ENCODE peak calls at places on chromosomes 4 and X, in ten cellular contexts. X is SK-N-SH; F is hepatocyte; E is GM03348; N is A549; U is T-helper 2 cell; J is central memory CD4-positive, alpha-beta T cell; T is MCF 10A; K is GM12865; Y is IMR-90. Z is an unnamed sample.

GRCh38 chr4:48015216-48015615 is 1.3 kb downstream of the CNGA1 start:
- DNase-seq in T (no peak), N (no peak), F (no peak), E (no peak), K (no peak), J (no peak), Y (no peak), U (no peak), X (no peak), Z (no peak)

GRCh38 chr4:182301736-182302135 is 58.5 kb downstream of the TENM3 start:
- DNase-seq in N (no peak), T (no peak), F (no peak), K (no peak), Y (no peak), J (no peak), E (no peak), X (no peak), U (no peak), Z (peak)

GRCh38 chr4:682490-683172 is 6.3 kb downstream of the SLC49A3 start:
- DNase-seq in F (no peak), Y (no peak), K (no peak), E (no peak), U (no peak), T (no peak), J (no peak), N (no peak), X (no peak), Z (no peak)

GRCh38 chrX:138082881-138083280 is 517.0 kb downstream of the ZIC3 start:
- DNase-seq in J (no peak), N (peak), Y (no peak), K (no peak), X (no peak), E (no peak), F (no peak), U (no peak), T (peak), Z (no peak)

GRCh38 chr4:183455431-183456145 is 11.2 kb downstream of the CDKN2AIP start:
- DNase-seq in F (no peak), E (no peak), N (no peak), X (no peak), T (no peak), Y (peak), U (no peak), K (no peak), J (peak), Z (peak)

GRCh38 chr4:5204781-5205180 is 153.5 kb downstream of the STK32B start:
- DNase-seq in F (no peak), E (peak), J (no peak), N (peak), U (no peak), X (no peak), Y (no peak), K (no peak), T (no peak), Z (no peak)

GRCh38 chr4:77921701-77922100 is 59.1 kb downstream of the MRPL1 start:
- DNase-seq in J (no peak), K (no peak), U (no peak), Y (peak), T (peak), X (no peak), E (peak), F (peak), N (peak), Z (peak)

GRCh38 chr4:128502818-128503527 is 215.4 kb upstream of the PGRMC2 start:
- DNase-seq in Y (no peak), X (no peak), N (no peak), K (no peak), E (no peak), J (no peak), T (no peak), F (no peak), U (no peak), Z (peak)

GRCh38 chr4:60657802-60658201 is 542.3 kb upstream of the ADGRL3 start:
- DNase-seq in X (no peak), J (no peak), K (no peak), N (no peak), Y (peak), E (no peak), F (no peak), T (peak), U (no peak), Z (no peak)

GRCh38 chr4:84530871-84531270 is 31.8 kb upstream of the NKX6-1 start:
- DNase-seq in Y (peak), N (peak), K (no peak), T (peak), X (no peak), U (no peak), J (no peak), E (no peak), F (no peak), Z (peak)

GRCh38 chrX:148601034-148601433 is 100.6 kb downstream of the AFF2 start:
- DNase-seq in E (peak), T (peak), X (no peak), F (peak), U (no peak), K (no peak), N (no peak), Y (no peak), J (no peak), Z (no peak)

GRCh38 chr4:173014113-173014558 is 154.5 kb upstream of the GALNT7 start:
- DNase-seq in X (peak), Y (peak), F (peak), U (no peak), T (peak), E (peak), J (no peak), N (peak), K (no peak), Z (peak)

GRCh38 chr4:8591626-8592365 is 769 bp upstream of the CPZ start:
- DNase-seq in Y (no peak), N (no peak), U (no peak), E (no peak), J (no peak), F (no peak), K (no peak), X (no peak), T (no peak), Z (no peak)

GRCh38 chrX:24030597-24030996 is 3.6 kb upstream of the KLHL15 start:
- DNase-seq in N (no peak), X (no peak), E (no peak), T (no peak), Y (no peak), U (no peak), F (no peak), K (no peak), J (no peak), Z (no peak)

GRCh38 chr4:1011022-1011694 is at the start of gene FGFRL1:
- DNase-seq in N (peak), X (peak), F (peak), J (peak), E (peak), U (peak), T (peak), Y (peak), K (peak), Z (peak)

GRCh38 chr4:21795091-21795490 is 153.5 kb downstream of the KCNIP4 start:
- DNase-seq in T (no peak), X (no peak), K (no peak), E (peak), Y (peak), F (no peak), J (no peak), U (no peak), N (no peak), Z (no peak)

GRCh38 chr4:119525771-119526712 is 102.6 kb downstream of the PDE5A start:
- DNase-seq in F (no peak), T (no peak), U (no peak), X (no peak), K (no peak), J (no peak), E (peak), Y (peak), N (no peak), Z (no peak)